ENCODE peak calls at places on chromosomes 13 and 19, in four cellular contexts. E, O, R and S are unnamed samples.

GRCh38 chr13:101579291-101579802 is 126.9 kb downstream of the ITGBL1 start:
- DNase-seq in O (peak), E (no peak), R (no peak), S (no peak)

GRCh38 chr13:46605824-46606554 is 53.0 kb downstream of the LRCH1 start:
- DNase-seq in O (no peak), R (no peak), E (no peak), S (no peak)

GRCh38 chr19:33673258-33673875 is 51.6 kb downstream of the CHST8 start:
- DNase-seq in R (no peak), E (no peak), O (no peak), S (no peak)

GRCh38 chr13:79780240-79780639 is 299.3 kb downstream of the NDFIP2 start:
- DNase-seq in R (no peak), E (no peak), O (no peak), S (no peak)

GRCh38 chr19:45125975-45126493 is 33.1 kb downstream of the PPP1R37 start:
- DNase-seq in O (peak), E (peak), R (peak), S (peak)

GRCh38 chr19:48123907-48124675 is 13.5 kb upstream of the PLA2G4C start:
- DNase-seq in O (peak), E (no peak), R (no peak), S (peak)

GRCh38 chr13:114339779-114340534 is 25.7 kb downstream of the CHAMP1 start:
- DNase-seq in E (no peak), O (peak), R (no peak), S (peak)

GRCh38 chr19:39160889-39161672 is 35.5 kb downstream of the PAK4 start:
- DNase-seq in O (no peak), R (no peak), E (no peak), S (no peak)

GRCh38 chr13:50543767-50544166 is 299.7 kb downstream of the DLEU7 start:
- DNase-seq in O (no peak), E (no peak), R (no peak), S (no peak)

GRCh38 chr13:44148159-44148929 is 225.3 kb upstream of the SERP2 start:
- DNase-seq in E (no peak), O (no peak), R (no peak), S (no peak)

GRCh38 chr13:98541211-98541610 is 35.7 kb downstream of the STK24 start:
- DNase-seq in E (no peak), R (no peak), O (no peak), S (no peak)

GRCh38 chr13:63481334-63481733 is 2065.7 kb upstream of the PCDH20 start:
- DNase-seq in O (no peak), R (no peak), E (no peak), S (no peak)

GRCh38 chr19:38989066-38989605 is 13.6 kb upstream of the FBXO17 start:
- DNase-seq in E (no peak), O (no peak), R (peak), S (no peak)

GRCh38 chr13:72514141-72514540 is 213.3 kb downstream of the MZT1 start:
- DNase-seq in O (no peak), E (no peak), R (no peak), S (no peak)

GRCh38 chr19:15836345-15836594 is 20.8 kb upstream of the OR10H1 start:
- DNase-seq in E (no peak), O (no peak), R (no peak), S (no peak)

GRCh38 chr19:8484331-8484894 is 18.0 kb downstream of the PRAM1 start:
- DNase-seq in O (no peak), R (no peak), E (no peak), S (no peak)

GRCh38 chr13:45185286-45185685 is 15.6 kb downstream of the KCTD4 start:
- DNase-seq in R (no peak), O (no peak), E (no peak), S (no peak)

GRCh38 chr19:35442091-35442490 is 6.0 kb upstream of the FFAR2 start:
- DNase-seq in R (no peak), O (no peak), E (no peak), S (no peak)

GRCh38 chr19:38880076-38880881 is 2.2 kb upstream of the RINL start:
- DNase-seq in E (no peak), R (peak), O (no peak), S (no peak)

GRCh38 chr13:79987323-79987722 is 353.6 kb downstream of the SPRY2 start:
- DNase-seq in E (no peak), O (no peak), R (no peak), S (no peak)

GRCh38 chr19:31338069-31338767 is 11.0 kb downstream of the TSHZ3 start:
- DNase-seq in R (peak), O (peak), E (peak), S (peak)

GRCh38 chr19:34838248-34838647 is 65.2 kb upstream of the ZNF599 start:
- DNase-seq in R (no peak), E (peak), O (peak), S (peak)

GRCh38 chr13:111789011-111789410 is 277.9 kb upstream of the SOX1 start:
- DNase-seq in O (no peak), E (no peak), R (no peak), S (no peak)

GRCh38 chr19:9009935-9010651 is at the start of gene MUC16:
- DNase-seq in R (no peak), O (no peak), E (no peak), S (no peak)

GRCh38 chr13:35478384-35479222 is 2.1 kb upstream of the MAB21L1 start:
- DNase-seq in E (no peak), R (peak), O (no peak), S (no peak)

GRCh38 chr19:390386-391198 is 18.4 kb downstream of the C2CD4C start:
- DNase-seq in O (no peak), R (no peak), E (no peak), S (no peak)

GRCh38 chr13:27280009-27280646 is 9.5 kb downstream of the RASL11A start:
- DNase-seq in E (no peak), R (no peak), O (no peak), S (no peak)

GRCh38 chr19:38736036-38736412 is 8.2 kb downstream of the CAPN12 start:
- DNase-seq in R (peak), E (peak), O (no peak), S (peak)

GRCh38 chr13:99686157-99686572 is 184.9 kb downstream of the TM9SF2 start:
- DNase-seq in R (peak), E (peak), O (peak), S (no peak)

GRCh38 chr13:46039421-46040036 is 13.0 kb downstream of the ZC3H13 start:
- DNase-seq in E (no peak), R (no peak), O (no peak), S (no peak)

GRCh38 chr19:570315-570714 is 2.1 kb upstream of the BSG start:
- DNase-seq in E (peak), O (no peak), R (no peak), S (no peak)

GRCh38 chr13:66195238-66195637 is 1034.9 kb downstream of the PCDH9 start:
- DNase-seq in O (no peak), R (no peak), E (no peak), S (no peak)

GRCh38 chr13:40232321-40232720 is 434.1 kb downstream of the FOXO1 start:
- DNase-seq in E (no peak), R (no peak), O (no peak), S (no peak)

GRCh38 chr19:16899566-16900075 is 10.8 kb downstream of the F2RL3 start:
- DNase-seq in E (peak), R (peak), O (peak), S (peak)

GRCh38 chr19:35216833-35217707 is 11.5 kb downstream of the FAM187B start:
- DNase-seq in E (no peak), O (no peak), R (peak), S (no peak)

GRCh38 chr19:8336072-8336569 is 6.9 kb downstream of the KANK3 start:
- DNase-seq in R (no peak), O (no peak), E (no peak), S (no peak)

GRCh38 chr13:46341112-46341711 is 45.8 kb downstream of the RUBCNL start:
- DNase-seq in R (no peak), O (no peak), E (no peak), S (no peak)

GRCh38 chr19:40277356-40277755 is 7.8 kb downstream of the AKT2 start:
- DNase-seq in R (no peak), O (no peak), E (no peak), S (no peak)

GRCh38 chr19:54523403-54523802 is 20.8 kb downstream of the LAIR2 start:
- DNase-seq in O (no peak), E (no peak), R (no peak), S (no peak)

DNA sequence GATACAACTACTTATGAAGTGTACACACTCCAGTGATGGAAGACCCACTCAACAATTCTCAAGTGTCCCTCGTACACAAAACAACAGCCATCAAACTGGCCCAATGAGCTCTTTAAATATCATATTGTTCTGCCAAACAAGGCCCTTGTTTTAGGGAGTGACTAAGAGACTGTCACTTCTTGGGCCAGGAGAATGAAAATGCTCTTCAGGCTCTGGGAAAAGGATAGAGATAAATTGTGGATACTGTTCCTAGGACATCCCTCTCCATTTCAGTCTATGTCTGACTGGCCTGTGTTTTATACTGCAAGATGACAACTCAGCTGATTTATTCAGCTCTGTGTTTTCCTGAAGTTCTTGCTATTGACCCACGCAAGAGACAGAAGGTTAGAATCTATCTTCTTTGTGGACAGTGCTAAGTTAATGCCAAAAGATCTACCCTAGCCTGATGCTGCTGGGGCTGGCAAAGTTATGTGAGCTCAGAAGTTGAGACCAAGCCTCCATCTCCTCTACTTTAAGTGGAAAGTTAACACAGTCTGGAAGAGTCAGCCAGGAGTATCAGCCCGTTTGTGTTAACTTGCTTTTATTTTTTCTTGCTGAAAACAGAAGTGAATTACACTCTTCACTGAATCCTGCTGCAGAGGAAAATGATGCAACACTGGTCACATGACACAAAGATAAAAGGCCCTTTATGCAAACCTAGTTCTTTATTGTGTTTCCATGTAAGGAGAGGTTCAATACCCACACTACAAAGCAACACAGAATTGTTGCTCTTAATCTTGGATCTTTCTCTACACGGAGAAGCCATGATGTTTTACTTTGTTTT is 14.6 kb downstream of the FRY start:
- DNase-seq in O (peak), R (no peak), E (no peak), S (no peak)
- TF ChIP-seq NR3C1 in O (no peak), R (no peak), E (no peak), S (no peak)

GRCh38 chr19:36573020-36573947 is at the start of gene ZNF529:
- DNase-seq in R (peak), O (peak), E (peak), S (peak)

GRCh38 chr19:36573948-36574726 is 1.0 kb upstream of the ZNF529 start:
- DNase-seq in E (no peak), R (no peak), O (peak), S (no peak)

GRCh38 chr19:36574762-36575161 is 1.7 kb upstream of the ZNF529 start:
- DNase-seq in R (no peak), O (no peak), E (no peak), S (no peak)

GRCh38 chr19:36579255-36579654 is 6.2 kb upstream of the ZNF529 start:
- DNase-seq in O (no peak), R (no peak), E (no peak), S (no peak)

GRCh38 chr19:36577271-36577996 is 4.3 kb upstream of the ZNF529 start:
- DNase-seq in O (no peak), E (no peak), R (no peak), S (no peak)
- TF ChIP-seq NR3C1 in O (no peak), E (no peak), R (no peak), S (no peak)

GRCh38 chr13:96229356-96229755 is 139.4 kb downstream of the HS6ST3 start:
- DNase-seq in E (peak), R (no peak), O (peak), S (no peak)
- TF ChIP-seq NR3C1 in E (no peak), R (no peak), O (no peak), S (no peak)

DNA sequence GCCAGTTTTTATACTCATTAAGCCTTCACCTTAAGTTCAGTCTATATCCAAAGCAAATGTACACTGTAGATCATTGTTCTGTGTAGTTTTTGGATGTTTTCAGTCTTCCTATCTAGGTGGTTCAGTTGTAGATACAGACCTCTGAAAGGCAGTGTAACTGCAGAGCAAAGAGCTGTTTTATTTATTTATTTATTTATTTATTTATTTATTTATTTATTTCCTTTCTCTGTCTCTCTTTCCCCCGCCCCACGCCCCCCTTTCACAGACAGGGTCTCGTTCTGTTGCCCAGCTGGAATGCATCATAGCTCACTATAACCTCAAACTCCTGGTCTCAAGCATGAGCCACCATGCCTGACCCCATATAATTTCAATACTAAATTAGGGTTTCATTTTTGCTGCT is 281.8 kb upstream of the KLHL1 start:
- DNase-seq in E (no peak), O (no peak), R (no peak), S (no peak)
- TF ChIP-seq NR3C1 in E (no peak), O (no peak), R (no peak), S (no peak)

DNA sequence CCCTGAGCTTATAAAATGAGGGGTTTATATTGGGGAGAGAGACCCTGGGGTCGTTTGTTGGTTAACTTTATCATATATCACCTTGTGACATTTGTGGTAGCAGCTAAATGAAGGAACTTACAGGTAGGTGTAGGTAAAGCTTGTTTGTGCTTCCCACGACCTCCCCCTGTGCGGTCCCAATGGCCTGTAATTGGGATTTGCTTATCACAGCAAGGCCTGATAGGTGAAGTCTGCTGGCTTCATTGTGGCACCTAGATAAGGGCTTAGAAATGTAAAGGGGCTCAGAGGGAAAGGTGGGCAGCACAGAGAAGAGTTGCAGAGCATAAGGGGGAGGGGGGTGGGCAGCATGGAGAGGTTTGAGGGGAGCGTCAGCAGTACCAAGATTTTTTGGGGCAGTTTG is 35.5 kb upstream of the MLNR start:
- DNase-seq in O (no peak), R (no peak), E (no peak), S (no peak)
- TF ChIP-seq NR3C1 in O (no peak), R (no peak), E (no peak), S (no peak)

DNA sequence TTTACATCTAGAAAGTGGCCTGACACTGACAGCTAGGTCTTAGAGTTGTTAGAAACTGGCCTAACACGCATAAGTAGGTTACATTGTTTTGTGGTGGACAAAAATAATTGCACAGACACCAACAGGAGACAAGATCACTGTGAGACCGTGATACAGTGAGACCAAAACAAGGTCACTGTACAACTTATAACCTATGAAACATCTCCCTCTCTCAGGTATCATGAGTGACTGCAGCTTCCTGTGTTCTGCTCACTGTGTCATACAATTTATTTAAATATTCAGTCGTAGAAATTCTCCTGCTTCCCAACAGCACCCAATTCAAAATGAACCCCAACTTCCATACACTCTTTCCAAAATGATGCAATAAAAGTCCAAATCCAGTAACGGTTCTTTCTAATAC is 2165.2 kb downstream of the PCDH9 start:
- DNase-seq in E (no peak), R (no peak), O (no peak), S (no peak)
- TF ChIP-seq NR3C1 in E (no peak), R (no peak), O (no peak), S (no peak)

GRCh38 chr19:49499030-49499670 is 2.9 kb downstream of the RPS11 start:
- DNase-seq in R (no peak), O (no peak), E (no peak), S (no peak)
- TF ChIP-seq NR3C1 in R (no peak), O (no peak), E (no peak), S (no peak)

GRCh38 chr19:43316591-43317319 is 36.7 kb upstream of the CD177 start:
- DNase-seq in O (peak), E (peak), R (peak), S (peak)
- TF ChIP-seq NR3C1 in O (no peak), E (no peak), R (no peak), S (no peak)

DNA sequence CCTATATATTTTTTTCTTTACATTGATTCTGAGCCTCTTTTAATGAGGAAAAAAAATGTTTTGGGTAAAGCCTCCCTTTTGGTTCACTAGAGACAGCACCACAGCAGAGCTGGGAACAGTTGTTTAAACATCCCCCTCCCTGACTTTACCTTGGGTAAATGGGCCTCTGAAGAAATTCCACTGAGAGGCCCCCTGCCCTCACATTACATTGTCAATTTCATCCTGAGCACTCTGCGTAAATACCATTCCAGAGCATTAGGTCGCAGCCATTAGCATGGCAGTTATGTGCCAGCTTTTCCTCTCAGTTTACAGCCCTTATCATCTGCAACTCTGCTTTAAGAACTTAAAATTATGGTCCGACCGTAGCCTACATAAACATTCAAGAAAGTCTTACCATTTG is 121.8 kb downstream of the UQCRFS1 start:
- DNase-seq in R (no peak), E (no peak), O (no peak), S (no peak)
- TF ChIP-seq NR3C1 in R (no peak), E (no peak), O (no peak), S (no peak)